ENCODE peak calls at places on chromosomes 3 and 15, in five cellular contexts. H is hepatocyte; J is stimulated activated CD8-positive, alpha-beta memory T cell treated with anti-CD3 and anti-CD28 coated beads, Interleukin-12 subunit alpha, Interleukin-12 subunit beta, amount 100 ng/mL, for 4 hours; E is hypothalamus; K is GM23248. B is an unnamed sample.

GRCh38 chr3:67593761-67594234 is 60.6 kb downstream of the SUCLG2 start:
- DNase-seq in H (no peak), J (no peak), E (no peak), K (peak), B (no peak)

GRCh38 chr3:158974905-158975304 is 173.1 kb downstream of the MFSD1 start:
- DNase-seq in H (no peak), J (no peak), E (no peak), K (no peak), B (no peak)

GRCh38 chr3:113783463-113783862 is 36.6 kb downstream of the ATP6V1A start:
- DNase-seq in H (no peak), J (no peak), E (no peak), K (peak), B (no peak)

GRCh38 chr3:31210068-31210650 is 315.7 kb upstream of the GADL1 start:
- DNase-seq in H (no peak), J (no peak), E (no peak), K (no peak), B (no peak)

GRCh38 chr3:176978441-176978840 is 218.8 kb downstream of the TBL1XR1 start:
- DNase-seq in H (no peak), J (no peak), E (no peak), K (no peak), B (no peak)

GRCh38 chr3:71636482-71636881 is 53.0 kb upstream of the FOXP1 start:
- DNase-seq in H (no peak), J (no peak), E (no peak), K (no peak), B (no peak)

GRCh38 chr15:48096813-48097212 is 24.0 kb upstream of the SLC24A5 start:
- DNase-seq in H (no peak), J (no peak), E (no peak), K (peak), B (no peak)

GRCh38 chr3:139313921-139314320 is 29.9 kb upstream of the MRPS22 start:
- DNase-seq in H (no peak), J (no peak), E (no peak), K (no peak), B (no peak)

GRCh38 chr3:64939747-64940450 is 252.1 kb upstream of the ADAMTS9 start:
- DNase-seq in H (no peak), J (no peak), E (no peak), K (no peak), B (no peak)

GRCh38 chr3:86949850-86950249 is 41.1 kb downstream of the VGLL3 start:
- DNase-seq in H (no peak), J (no peak), E (no peak), K (peak), B (no peak)

GRCh38 chr3:65182682-65183081 is 494.9 kb upstream of the ADAMTS9 start:
- DNase-seq in H (no peak), J (no peak), E (no peak), K (no peak), B (no peak)

GRCh38 chr3:159077860-159078259 is 276.0 kb downstream of the MFSD1 start:
- DNase-seq in H (no peak), J (no peak), E (no peak), K (peak), B (no peak)